ENCODE peak calls at places on chromosomes 12 and 14, in four cellular contexts. O, J, D and U are unnamed samples.

GRCh38 chr14:101330416-101331140 is 230.7 kb upstream of the DIO3 start:
- DNase-seq in O (no peak), J (no peak), D (no peak), U (no peak)

GRCh38 chr14:90301580-90302181 is 30.1 kb downstream of the NRDE2 start:
- DNase-seq in O (peak; percentile 15), J (no peak), D (peak; percentile 30), U (peak; percentile 22)

GRCh38 chr12:2263921-2264320 is 211.1 kb downstream of the CACNA1C start:
- DNase-seq in O (no peak), J (no peak), D (no peak), U (no peak)

GRCh38 chr14:20118795-20119194 is 8.3 kb downstream of the OR4K17 start:
- DNase-seq in O (no peak), J (no peak), D (no peak), U (no peak)

GRCh38 chr12:74537126-74537706 is 419 bp upstream of the ATXN7L3B start:
- DNase-seq in O (peak; percentile 41), J (no peak), D (peak; percentile 31), U (no peak)

GRCh38 chr14:53237488-53237887 is 84.4 kb upstream of the DDHD1 start:
- DNase-seq in O (no peak), J (no peak), D (no peak), U (no peak)

GRCh38 chr12:50282581-50283229 is 615 bp downstream of the LIMA1 start:
- DNase-seq in O (no peak), J (peak; percentile 8), D (no peak), U (no peak)

GRCh38 chr12:78156751-78157150 is 326.1 kb downstream of the NAV3 start:
- DNase-seq in O (no peak), J (no peak), D (no peak), U (no peak)

GRCh38 chr14:93832665-93833064 is 44.4 kb upstream of the PRIMA1 start:
- DNase-seq in O (no peak), J (no peak), D (no peak), U (no peak)

GRCh38 chr14:100333311-100333710 is 10.2 kb downstream of the SLC25A47 start:
- DNase-seq in O (no peak), J (no peak), D (no peak), U (no peak)

GRCh38 chr12:124453419-124454351 is 113.7 kb downstream of the NCOR2 start:
- DNase-seq in O (no peak), J (peak; percentile 93), D (peak; percentile 39), U (peak; percentile 63)

GRCh38 chr12:57131896-57132744 is 3.8 kb downstream of the LRP1 start:
- DNase-seq in O (no peak), J (peak; percentile 47), D (no peak), U (no peak)

GRCh38 chr12:25819713-25820112 is 138.8 kb upstream of the RASSF8 start:
- DNase-seq in O (no peak), J (no peak), D (no peak), U (no peak)

GRCh38 chr12:41972196-41972994 is 172.3 kb downstream of the GXYLT1 start:
- DNase-seq in O (no peak), J (no peak), D (no peak), U (no peak)